ENCODE peak calls at places on chromosomes 16 and 17, in seven cellular contexts. One of them, this sample, is unnamed.

GRCh38 chr17:55286681-55287589 is 22.2 kb downstream of the HLF start:
- DNase-seq in RCC 7860: peak; percentile 79
- DNase-seq in foreskin fibroblast: peak; percentile 77
- DNase-seq in endodermal cell: no peak
- DNase-seq in ELR: peak; percentile 33
- DNase-seq in brain microvascular endothelial cell: peak; percentile 56
- DNase-seq in HTR-8/SVneo: no peak
- DNase-seq in this sample: no peak

GRCh38 chr17:78890111-78890897 is 12.7 kb downstream of the CEP295NL start:
- DNase-seq in RCC 7860: no peak
- DNase-seq in foreskin fibroblast: no peak
- DNase-seq in endodermal cell: no peak
- DNase-seq in ELR: no peak
- DNase-seq in brain microvascular endothelial cell: no peak
- DNase-seq in HTR-8/SVneo: no peak
- DNase-seq in this sample: no peak

GRCh38 chr17:19290047-19290705 is 53.0 kb downstream of the EPN2 start:
- DNase-seq in RCC 7860: no peak
- DNase-seq in foreskin fibroblast: no peak
- DNase-seq in endodermal cell: peak; percentile 65
- DNase-seq in ELR: no peak
- DNase-seq in brain microvascular endothelial cell: no peak
- DNase-seq in HTR-8/SVneo: no peak
- DNase-seq in this sample: no peak

GRCh38 chr17:81151039-81151677 is 14.1 kb upstream of the PVALEF start:
- DNase-seq in RCC 7860: no peak
- DNase-seq in foreskin fibroblast: no peak
- DNase-seq in endodermal cell: no peak
- DNase-seq in ELR: no peak
- DNase-seq in brain microvascular endothelial cell: no peak
- DNase-seq in HTR-8/SVneo: no peak
- DNase-seq in this sample: no peak

GRCh38 chr17:69213059-69213813 is 15.4 kb downstream of the ABCA10 start:
- DNase-seq in RCC 7860: no peak
- DNase-seq in foreskin fibroblast: no peak
- DNase-seq in endodermal cell: peak; percentile 76
- DNase-seq in ELR: peak; percentile 54
- DNase-seq in brain microvascular endothelial cell: no peak
- DNase-seq in HTR-8/SVneo: peak; percentile 15
- DNase-seq in this sample: no peak

GRCh38 chr16:50305441-50306061 is 39.2 kb downstream of the ADCY7 start:
- DNase-seq in RCC 7860: no peak
- DNase-seq in foreskin fibroblast: no peak
- DNase-seq in endodermal cell: peak; percentile 46
- DNase-seq in ELR: no peak
- DNase-seq in brain microvascular endothelial cell: no peak
- DNase-seq in HTR-8/SVneo: no peak
- DNase-seq in this sample: no peak

GRCh38 chr17:77098884-77099545 is 41.8 kb upstream of the SEC14L1 start:
- DNase-seq in RCC 7860: no peak
- DNase-seq in foreskin fibroblast: peak; percentile 62
- DNase-seq in endodermal cell: no peak
- DNase-seq in ELR: no peak
- DNase-seq in brain microvascular endothelial cell: peak; percentile 51
- DNase-seq in HTR-8/SVneo: peak; percentile 59
- DNase-seq in this sample: peak; percentile 36

GRCh38 chr17:3913531-3914318 is 2.5 kb downstream of the P2RX1 start:
- DNase-seq in RCC 7860: peak; percentile 40
- DNase-seq in foreskin fibroblast: peak; percentile 64
- DNase-seq in endodermal cell: peak; percentile 98
- DNase-seq in ELR: peak; percentile 82
- DNase-seq in brain microvascular endothelial cell: peak; percentile 76
- DNase-seq in HTR-8/SVneo: peak; percentile 93
- DNase-seq in this sample: peak; percentile 90

GRCh38 chr17:81306491-81306890 is 11.4 kb upstream of the SLC38A10 start:
- DNase-seq in RCC 7860: no peak
- DNase-seq in foreskin fibroblast: no peak
- DNase-seq in endodermal cell: no peak
- DNase-seq in ELR: no peak
- DNase-seq in brain microvascular endothelial cell: no peak
- DNase-seq in HTR-8/SVneo: no peak
- DNase-seq in this sample: no peak

GRCh38 chr16:50473375-50473945 is 74.7 kb upstream of the NKD1 start:
- DNase-seq in RCC 7860: peak; percentile 13
- DNase-seq in foreskin fibroblast: no peak
- DNase-seq in endodermal cell: no peak
- DNase-seq in ELR: peak; percentile 55
- DNase-seq in brain microvascular endothelial cell: no peak
- DNase-seq in HTR-8/SVneo: no peak
- DNase-seq in this sample: no peak

GRCh38 chr17:51289776-51290175 is 29.4 kb downstream of the UTP18 start:
- DNase-seq in RCC 7860: no peak
- DNase-seq in foreskin fibroblast: no peak
- DNase-seq in endodermal cell: no peak
- DNase-seq in ELR: no peak
- DNase-seq in brain microvascular endothelial cell: no peak
- DNase-seq in HTR-8/SVneo: no peak
- DNase-seq in this sample: no peak

GRCh38 chr17:6082335-6082734 is 12.2 kb downstream of the WSCD1 start:
- DNase-seq in RCC 7860: no peak
- DNase-seq in foreskin fibroblast: no peak
- DNase-seq in endodermal cell: peak; percentile 67
- DNase-seq in ELR: no peak
- DNase-seq in brain microvascular endothelial cell: no peak
- DNase-seq in HTR-8/SVneo: no peak
- DNase-seq in this sample: no peak

GRCh38 chr17:1557355-1558095 is 5.1 kb downstream of the PITPNA start:
- DNase-seq in RCC 7860: no peak
- DNase-seq in foreskin fibroblast: no peak
- DNase-seq in endodermal cell: no peak
- DNase-seq in ELR: peak; percentile 28
- DNase-seq in brain microvascular endothelial cell: peak; percentile 44
- DNase-seq in HTR-8/SVneo: no peak
- DNase-seq in this sample: no peak

GRCh38 chr17:81391964-81392908 is 3.0 kb upstream of the BAHCC1 start:
- DNase-seq in RCC 7860: no peak
- DNase-seq in foreskin fibroblast: peak; percentile 61
- DNase-seq in endodermal cell: no peak
- DNase-seq in ELR: no peak
- DNase-seq in brain microvascular endothelial cell: no peak
- DNase-seq in HTR-8/SVneo: no peak
- DNase-seq in this sample: peak; percentile 78

GRCh38 chr17:50725769-50726655 is 6.6 kb downstream of the LUC7L3 start:
- DNase-seq in RCC 7860: no peak
- DNase-seq in foreskin fibroblast: no peak
- DNase-seq in endodermal cell: peak; percentile 43
- DNase-seq in ELR: no peak
- DNase-seq in brain microvascular endothelial cell: no peak
- DNase-seq in HTR-8/SVneo: no peak
- DNase-seq in this sample: no peak

GRCh38 chr17:5510776-5511175 is 24.4 kb downstream of the MIS12 start:
- DNase-seq in RCC 7860: no peak
- DNase-seq in foreskin fibroblast: no peak
- DNase-seq in endodermal cell: no peak
- DNase-seq in ELR: no peak
- DNase-seq in brain microvascular endothelial cell: no peak
- DNase-seq in HTR-8/SVneo: no peak
- DNase-seq in this sample: no peak

GRCh38 chr16:50878536-50878935 is 136.7 kb downstream of the CYLD start:
- DNase-seq in RCC 7860: no peak
- DNase-seq in foreskin fibroblast: no peak
- DNase-seq in endodermal cell: no peak
- DNase-seq in ELR: no peak
- DNase-seq in brain microvascular endothelial cell: no peak
- DNase-seq in HTR-8/SVneo: no peak
- DNase-seq in this sample: no peak

GRCh38 chr16:80591071-80591935 is 50.5 kb downstream of the DYNLRB2 start:
- DNase-seq in RCC 7860: no peak
- DNase-seq in foreskin fibroblast: no peak
- DNase-seq in endodermal cell: no peak
- DNase-seq in ELR: no peak
- DNase-seq in brain microvascular endothelial cell: no peak
- DNase-seq in HTR-8/SVneo: no peak
- DNase-seq in this sample: no peak

GRCh38 chr17:17298108-17298507 is 5.1 kb upstream of the NT5M start:
- DNase-seq in RCC 7860: no peak
- DNase-seq in foreskin fibroblast: peak; percentile 20
- DNase-seq in endodermal cell: no peak
- DNase-seq in ELR: peak; percentile 76
- DNase-seq in brain microvascular endothelial cell: no peak
- DNase-seq in HTR-8/SVneo: no peak
- DNase-seq in this sample: peak; percentile 53

GRCh38 chr17:48915459-48916282 is 7.5 kb downstream of the UBE2Z start:
- DNase-seq in RCC 7860: peak; percentile 77
- DNase-seq in foreskin fibroblast: peak; percentile 66
- DNase-seq in endodermal cell: no peak
- DNase-seq in ELR: peak; percentile 98
- DNase-seq in brain microvascular endothelial cell: peak; percentile 80
- DNase-seq in HTR-8/SVneo: peak; percentile 62
- DNase-seq in this sample: peak; percentile 73

GRCh38 chr17:13777003-13777402 is 175.3 kb upstream of the HS3ST3A1 start:
- DNase-seq in RCC 7860: no peak
- DNase-seq in foreskin fibroblast: no peak
- DNase-seq in endodermal cell: no peak
- DNase-seq in ELR: no peak
- DNase-seq in brain microvascular endothelial cell: no peak
- DNase-seq in HTR-8/SVneo: no peak
- DNase-seq in this sample: no peak

GRCh38 chr16:57532251-57532625 is 4.1 kb downstream of the CCDC102A start:
- DNase-seq in RCC 7860: no peak
- DNase-seq in foreskin fibroblast: no peak
- DNase-seq in endodermal cell: no peak
- DNase-seq in ELR: no peak
- DNase-seq in brain microvascular endothelial cell: no peak
- DNase-seq in HTR-8/SVneo: no peak
- DNase-seq in this sample: peak; percentile 22

GRCh38 chr17:68777856-68778694 is 176.9 kb upstream of the FAM20A start:
- DNase-seq in RCC 7860: no peak
- DNase-seq in foreskin fibroblast: no peak
- DNase-seq in endodermal cell: peak; percentile 64
- DNase-seq in ELR: no peak
- DNase-seq in brain microvascular endothelial cell: no peak
- DNase-seq in HTR-8/SVneo: no peak
- DNase-seq in this sample: no peak

GRCh38 chr16:89598199-89598598 is 15.2 kb upstream of the DPEP1 start:
- DNase-seq in RCC 7860: no peak
- DNase-seq in foreskin fibroblast: peak; percentile 47
- DNase-seq in endodermal cell: no peak
- DNase-seq in ELR: peak; percentile 69
- DNase-seq in brain microvascular endothelial cell: peak; percentile 73
- DNase-seq in HTR-8/SVneo: no peak
- DNase-seq in this sample: peak; percentile 81

GRCh38 chr16:85717393-85718152 is 28.8 kb upstream of the GINS2 start:
- DNase-seq in RCC 7860: peak; percentile 34
- DNase-seq in foreskin fibroblast: peak; percentile 32
- DNase-seq in endodermal cell: peak; percentile 89
- DNase-seq in ELR: peak; percentile 77
- DNase-seq in brain microvascular endothelial cell: peak; percentile 34
- DNase-seq in HTR-8/SVneo: peak; percentile 77
- DNase-seq in this sample: peak; percentile 76

GRCh38 chr17:75785016-75785769 is 587 bp downstream of the UNK start:
- DNase-seq in RCC 7860: peak; percentile 78
- DNase-seq in foreskin fibroblast: peak; percentile 94
- DNase-seq in endodermal cell: no peak
- DNase-seq in ELR: peak; percentile 94
- DNase-seq in brain microvascular endothelial cell: peak; percentile 81
- DNase-seq in HTR-8/SVneo: peak; percentile 75
- DNase-seq in this sample: peak; percentile 81

GRCh38 chr17:41544497-41544896 is 16.4 kb upstream of the KRT19 start:
- DNase-seq in RCC 7860: peak; percentile 56
- DNase-seq in foreskin fibroblast: no peak
- DNase-seq in endodermal cell: peak; percentile 71
- DNase-seq in ELR: no peak
- DNase-seq in brain microvascular endothelial cell: no peak
- DNase-seq in HTR-8/SVneo: no peak
- DNase-seq in this sample: no peak

GRCh38 chr16:6250516-6250915 is 1082.1 kb upstream of the RBFOX1 start:
- DNase-seq in RCC 7860: no peak
- DNase-seq in foreskin fibroblast: no peak
- DNase-seq in endodermal cell: no peak
- DNase-seq in ELR: no peak
- DNase-seq in brain microvascular endothelial cell: no peak
- DNase-seq in HTR-8/SVneo: no peak
- DNase-seq in this sample: no peak

GRCh38 chr17:49548506-49549310 is 27.0 kb upstream of the NXPH3 start:
- DNase-seq in RCC 7860: no peak
- DNase-seq in foreskin fibroblast: peak; percentile 16
- DNase-seq in endodermal cell: peak; percentile 96
- DNase-seq in ELR: peak; percentile 51
- DNase-seq in brain microvascular endothelial cell: peak; percentile 39
- DNase-seq in HTR-8/SVneo: peak; percentile 72
- DNase-seq in this sample: peak; percentile 62

GRCh38 chr16:22317001-22317530 is 19.9 kb downstream of the POLR3E start:
- DNase-seq in RCC 7860: no peak
- DNase-seq in foreskin fibroblast: no peak
- DNase-seq in endodermal cell: peak; percentile 40
- DNase-seq in ELR: no peak
- DNase-seq in brain microvascular endothelial cell: no peak
- DNase-seq in HTR-8/SVneo: no peak
- DNase-seq in this sample: no peak

GRCh38 chr16:81005644-81006471 is 827 bp downstream of the CMC2 start:
- DNase-seq in RCC 7860: no peak
- DNase-seq in foreskin fibroblast: no peak
- DNase-seq in endodermal cell: peak; percentile 72
- DNase-seq in ELR: peak; percentile 72
- DNase-seq in brain microvascular endothelial cell: no peak
- DNase-seq in HTR-8/SVneo: no peak
- DNase-seq in this sample: no peak

GRCh38 chr17:81867123-81867951 is 3.8 kb downstream of the ARHGDIA start:
- DNase-seq in RCC 7860: peak; percentile 34
- DNase-seq in foreskin fibroblast: peak; percentile 57
- DNase-seq in endodermal cell: peak; percentile 85
- DNase-seq in ELR: peak; percentile 71
- DNase-seq in brain microvascular endothelial cell: peak; percentile 19
- DNase-seq in HTR-8/SVneo: no peak
- DNase-seq in this sample: no peak

GRCh38 chr16:31480851-31481250 is 2.1 kb upstream of the SLC5A2 start:
- DNase-seq in RCC 7860: no peak
- DNase-seq in foreskin fibroblast: no peak
- DNase-seq in endodermal cell: no peak
- DNase-seq in ELR: no peak
- DNase-seq in brain microvascular endothelial cell: no peak
- DNase-seq in HTR-8/SVneo: no peak
- DNase-seq in this sample: no peak

GRCh38 chr16:72051818-72052217 is 2.5 kb upstream of the HP start:
- DNase-seq in RCC 7860: no peak
- DNase-seq in foreskin fibroblast: no peak
- DNase-seq in endodermal cell: no peak
- DNase-seq in ELR: no peak
- DNase-seq in brain microvascular endothelial cell: no peak
- DNase-seq in HTR-8/SVneo: no peak
- DNase-seq in this sample: no peak